ENCODE peak calls at places on chromosomes 16 and 17, in six cellular contexts. Y is IMR-90, Z is neuronal stem cell, N is H9, I is H1, S is mesenchymal stem cell. K is an unnamed sample.

GRCh38 chr16:77289331-77289809 is 90.2 kb downstream of the SYCE1L start:
- DNase-seq in Y (peak; percentile 73), Z (no peak), N (no peak), I (no peak), S (peak; percentile 93), K (peak; percentile 90)

GRCh38 chr17:35947156-35947585 is 3.7 kb upstream of the LYZL6 start:
- DNase-seq in Y (peak; percentile 21), Z (peak; percentile 41), N (peak; percentile 81), I (peak; percentile 72), S (peak; percentile 44), K (peak; percentile 39)

GRCh38 chr16:525520-526180 is 1.9 kb upstream of the CAPN15 start:
- DNase-seq in Y (peak; percentile 92), Z (no peak), N (no peak), I (no peak), S (peak; percentile 95), K (peak; percentile 68)

GRCh38 chr16:4386951-4387565 is 15.4 kb downstream of the VASN start:
- DNase-seq in Y (no peak), Z (no peak), N (no peak), I (no peak), S (no peak), K (no peak)

GRCh38 chr16:55508271-55508921 is 476 bp upstream of the LPCAT2 start:
- DNase-seq in Y (no peak), Z (no peak), N (no peak), I (no peak), S (no peak), K (no peak)

GRCh38 chr17:82366749-82367148 is 4.8 kb upstream of the UTS2R start:
- DNase-seq in Y (no peak), Z (no peak), N (no peak), I (no peak), S (no peak), K (no peak)

GRCh38 chr17:41329279-41329925 is 13.9 kb upstream of the KRTAP17-1 start:
- DNase-seq in Y (peak; percentile 56), Z (peak; percentile 42), N (peak; percentile 87), I (peak; percentile 78), S (peak; percentile 51), K (peak; percentile 64)

GRCh38 chr17:44559288-44560249 is 2.3 kb downstream of the FZD2 start:
- DNase-seq in Y (no peak), Z (no peak), N (no peak), I (no peak), S (no peak), K (no peak)

GRCh38 chr17:69525920-69526841 is 111.7 kb downstream of the MAP2K6 start:
- DNase-seq in Y (peak; percentile 71), Z (peak; percentile 46), N (peak; percentile 62), I (peak; percentile 52), S (peak; percentile 79), K (peak; percentile 52)

GRCh38 chr17:81930142-81931125 is 2.9 kb upstream of the MAFG start:
- DNase-seq in Y (no peak), Z (no peak), N (no peak), I (no peak), S (no peak), K (no peak)

GRCh38 chr17:63358111-63358839 is 87.8 kb downstream of the CYB561 start:
- DNase-seq in Y (peak; percentile 94), Z (no peak), N (no peak), I (no peak), S (peak; percentile 51), K (no peak)

GRCh38 chr17:42315402-42316156 is 27.3 kb downstream of the STAT5A start:
- DNase-seq in Y (no peak), Z (no peak), N (no peak), I (no peak), S (no peak), K (no peak)

GRCh38 chr16:66418165-66418962 is 8.7 kb upstream of the BEAN1 start:
- DNase-seq in Y (no peak), Z (no peak), N (no peak), I (no peak), S (no peak), K (no peak)

GRCh38 chr16:66419527-66419926 is 7.6 kb upstream of the BEAN1 start:
- DNase-seq in Y (no peak), Z (no peak), N (peak; percentile 55), I (no peak), S (no peak), K (peak; percentile 34)

GRCh38 chr16:66414891-66415290 is 12.2 kb upstream of the BEAN1 start:
- DNase-seq in Y (peak; percentile 75), Z (no peak), N (no peak), I (no peak), S (no peak), K (peak; percentile 27)

GRCh38 chr16:66416136-66416535 is 11.0 kb upstream of the BEAN1 start:
- DNase-seq in Y (no peak), Z (no peak), N (no peak), I (no peak), S (no peak), K (no peak)

GRCh38 chr16:66416981-66417700 is 10.0 kb upstream of the BEAN1 start:
- DNase-seq in Y (peak; percentile 58), Z (no peak), N (no peak), I (no peak), S (peak; percentile 25), K (no peak)
- H2AFZ ChIP-seq in Y (no peak overlapping the region), Z (no peak overlapping the region), N (no peak overlapping the region), I (no peak overlapping the region), S (no peak overlapping the region), K (no peak overlapping the region)

DNA sequence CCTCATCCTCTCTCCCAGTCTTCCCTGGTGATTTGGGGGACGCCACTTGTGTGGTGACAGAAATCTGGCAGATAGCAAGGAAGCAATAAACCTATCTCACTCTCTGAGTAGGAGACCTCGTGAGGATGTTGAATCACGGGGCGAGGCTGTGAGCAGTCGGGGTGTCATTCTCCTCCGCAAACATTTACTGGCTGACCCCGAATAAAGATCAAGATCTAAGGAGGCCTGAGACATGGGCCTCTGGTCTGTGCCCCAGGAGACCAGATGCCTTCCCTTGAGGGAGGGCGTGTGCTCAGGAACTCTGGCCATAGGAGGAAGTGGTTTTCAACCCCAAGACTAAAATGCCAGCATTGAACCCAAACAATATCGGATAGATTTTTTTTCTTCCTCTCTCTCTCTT is 53.1 kb downstream of the FOXL1 start:
- DNase-seq in Y (no peak), Z (no peak), N (no peak), I (no peak), S (no peak), K (no peak)
- H3K23ac ChIP-seq in Y (no peak overlapping the region), Z (no peak overlapping the region), N (no peak overlapping the region), I (no peak overlapping the region), S (no peak overlapping the region), K (no peak overlapping the region)

GRCh38 chr16:56929639-56930038 is 2.3 kb upstream of the HERPUD1 start:
- DNase-seq in Y (no peak), Z (no peak), N (no peak), I (no peak), S (no peak), K (no peak)

GRCh38 chr16:56923481-56923880 is 8.5 kb upstream of the HERPUD1 start:
- DNase-seq in Y (no peak), Z (no peak), N (no peak), I (no peak), S (no peak), K (peak; percentile 57)

GRCh38 chr16:56931253-56931768 is 631 bp upstream of the HERPUD1 start:
- DNase-seq in Y (no peak), Z (no peak), N (no peak), I (peak; percentile 51), S (no peak), K (no peak)

GRCh38 chr16:56930516-56931252 is 1.3 kb upstream of the HERPUD1 start:
- DNase-seq in Y (no peak), Z (no peak), N (no peak), I (no peak), S (no peak), K (no peak)

DNA sequence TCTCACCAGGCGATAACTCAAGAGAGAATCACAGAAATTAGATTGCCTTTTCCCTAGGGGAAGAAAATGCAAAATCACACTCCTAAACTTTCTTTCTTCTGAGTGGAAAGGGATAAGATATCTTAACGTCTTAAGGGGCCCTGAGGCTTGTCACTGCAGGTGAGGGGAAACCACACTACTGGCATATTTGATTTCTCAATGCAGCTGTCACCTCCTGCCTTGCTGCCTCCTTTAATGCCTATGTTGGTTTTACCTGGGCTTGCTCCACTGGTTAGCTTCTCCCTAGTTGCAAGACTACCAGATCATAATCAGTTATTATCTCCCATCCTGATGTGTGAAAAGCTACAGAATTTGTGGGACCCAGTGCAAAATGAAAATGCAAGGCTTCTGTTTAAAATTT is 4.5 kb upstream of the HERPUD1 start:
- DNase-seq in Y (no peak), Z (no peak), N (no peak), I (no peak), S (no peak), K (no peak)
- H2AFZ ChIP-seq in Y (no peak overlapping the region), Z (no peak overlapping the region), N (no peak overlapping the region), I (no peak overlapping the region), S (no peak overlapping the region), K (no peak overlapping the region)

DNA sequence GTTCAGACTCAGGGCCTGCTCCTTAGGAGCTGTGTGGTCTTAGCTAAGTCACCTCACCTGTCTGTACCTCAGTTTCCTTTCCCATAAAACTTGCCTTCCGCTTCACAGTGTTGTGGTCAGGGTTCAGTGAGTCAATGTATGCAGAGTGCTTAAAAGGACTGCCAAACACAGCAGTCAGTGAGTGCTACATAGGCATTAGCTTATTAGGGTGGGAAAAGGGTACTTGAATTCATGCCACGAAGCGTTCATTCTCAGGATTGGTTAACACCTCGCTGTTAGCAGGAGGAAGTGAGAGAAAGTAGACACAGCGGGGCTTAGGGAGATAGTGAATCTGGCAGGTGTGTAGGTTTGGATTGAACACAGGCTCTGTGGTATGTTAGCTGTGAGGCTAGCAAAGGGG is 155.2 kb downstream of the SHISA9 start:
- DNase-seq in Y (no peak), Z (no peak), N (no peak), I (no peak), S (no peak), K (no peak)
- H3K23ac ChIP-seq in Y (no peak overlapping the region), Z (no peak overlapping the region), N (no peak overlapping the region), I (no peak overlapping the region), S (no peak overlapping the region), K (no peak overlapping the region)

DNA sequence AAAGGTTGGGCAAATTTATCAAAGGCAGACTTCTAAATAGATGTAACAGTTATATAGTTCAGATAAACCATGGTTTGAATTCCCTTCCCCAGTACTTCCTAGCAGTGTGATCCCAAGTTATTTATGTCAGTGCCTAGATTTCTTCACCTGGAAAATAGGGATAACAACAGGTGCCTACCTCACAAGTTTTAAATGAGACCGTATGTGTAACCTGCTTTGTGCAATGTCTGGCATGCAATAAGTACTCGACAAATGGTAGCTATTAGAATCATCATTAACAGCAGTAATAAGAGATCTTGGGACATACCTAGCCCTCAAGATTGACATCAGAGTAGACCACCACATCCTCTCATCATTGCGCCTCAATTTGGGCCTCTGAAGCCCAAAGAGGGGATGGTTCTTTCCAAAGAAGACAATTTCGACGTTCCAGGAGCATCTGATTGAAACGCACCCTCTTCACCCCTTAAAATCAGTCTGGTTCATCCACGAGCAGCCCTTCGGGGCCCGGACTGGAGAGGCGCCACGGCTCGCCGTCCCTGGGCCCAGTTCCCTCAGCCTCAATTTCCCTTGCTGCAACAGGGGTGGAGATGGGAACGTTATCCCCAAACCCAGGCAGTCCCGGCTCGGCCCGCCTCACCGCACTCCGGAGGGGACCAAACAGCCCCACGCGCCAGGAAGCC is 541 bp downstream of the ACACA start:
- DNase-seq in Y (no peak), Z (no peak), N (no peak), I (no peak), S (no peak), K (peak; percentile 34)
- H2AFZ ChIP-seq in Y (peak overlapping the region; percentile 93), Z (peak overlapping the region; percentile 93), N (no peak overlapping the region), I (peak overlapping the region; percentile 53), S (peak overlapping the region; percentile 85), K (peak overlapping the region; percentile 99)

K was measured in trophoblast cell.